ENCODE peak calls at places on chromosomes 2 and 18, in seven cellular contexts. S is EL, I is bronchial epithelial cell, K is erythroblast, G is kidney epithelial cell, Q is Kasumi-1, Y is small intestine. J is an unnamed sample.

GRCh38 chr2:50143822-50144575 is 887.9 kb downstream of the NRXN1 start:
- DNase-seq in S (peak), Y (peak), I (peak), K (peak), Q (peak), G (peak), J (no peak)

GRCh38 chr2:217047209-217047998 is 187.5 kb upstream of the TNP1 start:
- DNase-seq in K (no peak), G (no peak), Q (no peak), S (no peak), Y (no peak), I (no peak), J (no peak)

GRCh38 chr18:79583426-79583825 is 96.2 kb upstream of the CTDP1 start:
- DNase-seq in S (no peak), G (no peak), I (no peak), K (no peak), Q (no peak), Y (no peak), J (no peak)

GRCh38 chr2:195709901-195710300 is 52.9 kb downstream of the SLC39A10 start:
- DNase-seq in K (no peak), G (no peak), Q (no peak), S (no peak), Y (no peak), I (no peak), J (no peak)

GRCh38 chr18:26233208-26233607 is 7.0 kb downstream of the TAF4B start:
- DNase-seq in I (peak), S (no peak), G (no peak), Y (no peak), Q (no peak), K (peak), J (no peak)

GRCh38 chr2:84424152-84424551 is 34.9 kb downstream of the SUCLG1 start:
- DNase-seq in G (no peak), Y (no peak), S (no peak), Q (peak), I (peak), K (no peak), J (no peak)

GRCh38 chr2:27961997-27962396 is 71.5 kb downstream of the BABAM2 start:
- DNase-seq in Q (no peak), K (no peak), I (peak), Y (no peak), G (no peak), S (peak), J (no peak)

GRCh38 chr18:79599503-79599931 is 80.1 kb upstream of the CTDP1 start:
- DNase-seq in Y (no peak), I (peak), K (no peak), S (peak), G (no peak), Q (no peak), J (peak)

GRCh38 chr2:3277050-3277747 is 100.4 kb downstream of the EIPR1 start:
- DNase-seq in Y (no peak), K (no peak), S (no peak), I (no peak), Q (no peak), G (no peak), J (no peak)

GRCh38 chr18:21682276-21683051 is 22.1 kb downstream of the ABHD3 start:
- DNase-seq in S (peak), K (peak), Y (peak), Q (peak), I (peak), G (peak), J (no peak)

GRCh38 chr18:35256947-35257346 is 16.1 kb downstream of the ZNF397 start:
- DNase-seq in I (no peak), S (no peak), G (no peak), Q (no peak), K (no peak), Y (no peak), J (no peak)

GRCh38 chr2:211846031-211846400 is 692.6 kb downstream of the ERBB4 start:
- DNase-seq in Q (no peak), I (no peak), G (no peak), Y (no peak), K (no peak), S (no peak), J (no peak)

GRCh38 chr2:86218124-86218523 is 18.9 kb downstream of the MRPL35 start:
- DNase-seq in Q (no peak), K (no peak), S (no peak), G (no peak), I (no peak), Y (no peak), J (no peak)

GRCh38 chr18:59049726-59050660 is 89.7 kb upstream of the SEC11C start:
- DNase-seq in S (no peak), I (no peak), G (no peak), K (no peak), Y (no peak), Q (no peak), J (no peak)

J was measured in left cardiac atrium.